ENCODE peak calls at places on chromosomes 2 and 18, in nine cellular contexts. E, K, X, W, B, N, G, S and A are unnamed samples.

GRCh38 chr2:239444626-239445625 is 44.1 kb upstream of the HDAC4 start:
- DNase-seq in K (no peak), N (peak), S (no peak), E (peak), W (no peak), X (peak), G (no peak), B (no peak), A (peak)

GRCh38 chr2:159497256-159497655 is 119.1 kb downstream of the BAZ2B start:
- DNase-seq in K (peak), W (peak), E (no peak), X (peak), S (no peak), G (no peak), B (no peak), N (peak), A (no peak)

GRCh38 chr2:216648105-216648504 is 14.9 kb downstream of the IGFBP2 start:
- DNase-seq in N (peak), W (no peak), X (peak), G (no peak), E (no peak), B (no peak), K (no peak), S (no peak), A (no peak)

GRCh38 chr2:208234786-208235185 is 20.1 kb downstream of the IDH1 start:
- DNase-seq in B (no peak), S (no peak), K (no peak), N (no peak), X (no peak), W (no peak), G (no peak), E (no peak), A (no peak)

GRCh38 chr2:85741811-85742507 is 11.8 kb upstream of the ATOH8 start:
- DNase-seq in E (no peak), K (no peak), N (peak), X (peak), G (no peak), S (no peak), B (peak), W (no peak), A (peak)

GRCh38 chr2:152730591-152731333 is 12.3 kb downstream of the ARL6IP6 start:
- DNase-seq in X (peak), E (peak), S (no peak), W (no peak), N (peak), B (no peak), G (peak), K (no peak), A (no peak)

GRCh38 chr18:70454705-70455322 is 166.0 kb downstream of the SOCS6 start:
- DNase-seq in W (peak), X (peak), K (peak), B (peak), S (no peak), E (peak), N (peak), G (no peak), A (no peak)

GRCh38 chr2:60337142-60337497 is 216.3 kb downstream of the BCL11A start:
- DNase-seq in K (no peak), B (no peak), W (no peak), N (no peak), E (no peak), G (no peak), X (peak), S (no peak), A (no peak)

GRCh38 chr2:216991563-216991962 is 131.7 kb upstream of the TNP1 start:
- DNase-seq in G (no peak), S (no peak), W (no peak), E (no peak), X (peak), N (peak), B (no peak), K (no peak), A (no peak)

GRCh38 chr2:21519821-21520220 is 396.1 kb downstream of the TDRD15 start:
- DNase-seq in B (no peak), W (no peak), E (no peak), K (no peak), G (no peak), X (no peak), S (no peak), N (no peak), A (no peak)

GRCh38 chr2:188610050-188610444 is 318.4 kb downstream of the GULP1 start:
- DNase-seq in S (no peak), K (no peak), W (no peak), N (no peak), E (no peak), G (no peak), X (no peak), B (no peak), A (no peak)

GRCh38 chr2:109229094-109229675 is 100.2 kb downstream of the SH3RF3 start:
- DNase-seq in N (no peak), G (no peak), W (no peak), K (no peak), X (no peak), S (no peak), E (no peak), B (no peak), A (no peak)